ENCODE peak calls at places on chromosomes 13 and 19, in six cellular contexts. F is Peyer's patch, P is upper lobe of right lung, W is stomach, L is AG04450, X is GM12878. C is an unnamed sample.

GRCh38 chr13:27820524-27821482 is 28.5 kb downstream of the GSX1 start:
- DNase-seq in X (no peak), W (no peak), L (no peak), P (no peak), F (no peak), C (no peak)

GRCh38 chr19:6947745-6948144 is 60.4 kb downstream of the ADGRE1 start:
- DNase-seq in F (no peak), X (peak; percentile 79), W (no peak), L (no peak), P (no peak), C (no peak)

GRCh38 chr19:52190679-52191293 is 934 bp downstream of the PPP2R1A start:
- DNase-seq in P (peak; percentile 70), W (peak; percentile 29), F (peak; percentile 58), X (no peak), L (no peak), C (peak; percentile 52)

GRCh38 chr13:110382229-110382628 is 75.1 kb downstream of the COL4A2 start:
- DNase-seq in P (no peak), L (no peak), W (no peak), F (no peak), X (no peak), C (no peak)

GRCh38 chr13:111384441-111385181 is 64.2 kb downstream of the TEX29 start:
- DNase-seq in L (no peak), F (peak; percentile 37), W (peak; percentile 8), X (no peak), P (no peak), C (no peak)

GRCh38 chr19:50567882-50568281 is 353 bp downstream of the LRRC4B start:
- DNase-seq in P (no peak), F (no peak), L (no peak), X (no peak), W (no peak), C (no peak)

GRCh38 chr19:5695649-5696195 is 5.6 kb downstream of the RPL36 start:
- DNase-seq in F (no peak), L (no peak), P (no peak), X (no peak), W (no peak), C (no peak)

GRCh38 chr19:18967358-18968146 is 26.5 kb upstream of the HOMER3 start:
- DNase-seq in W (peak; percentile 34), F (peak; percentile 67), P (peak; percentile 71), L (no peak), X (no peak), C (no peak)

GRCh38 chr13:79631260-79631659 is 150.3 kb downstream of the NDFIP2 start:
- DNase-seq in X (no peak), F (no peak), L (no peak), W (no peak), P (no peak), C (no peak)

GRCh38 chr19:35153701-35154534 is 617 bp upstream of the FXYD5 start:
- DNase-seq in X (no peak), F (peak; percentile 79), P (peak; percentile 82), W (peak; percentile 58), L (no peak), C (no peak)

GRCh38 chr19:51681286-51681956 is 11.7 kb upstream of the SPACA6 start:
- DNase-seq in P (no peak), F (no peak), X (no peak), W (no peak), L (no peak), C (no peak)

GRCh38 chr13:43698743-43699142 is 88.0 kb downstream of the ENOX1 start:
- DNase-seq in P (no peak), F (no peak), W (no peak), L (peak; percentile 16), X (no peak), C (no peak)

GRCh38 chr19:30144242-30144758 is 202.3 kb downstream of the URI1 start:
- DNase-seq in L (no peak), P (no peak), W (no peak), F (no peak), X (no peak), C (no peak)

GRCh38 chr13:33228645-33229445 is 56.7 kb downstream of the STARD13 start:
- DNase-seq in L (no peak), W (no peak), P (no peak), X (no peak), F (no peak), C (no peak)

GRCh38 chr13:48492123-48493075 is 40.5 kb downstream of the RCBTB2 start:
- DNase-seq in W (peak; percentile 52), L (no peak), P (peak; percentile 75), X (peak; percentile 98), F (peak; percentile 91), C (peak; percentile 67)

GRCh38 chr13:94224670-94225069 is 254.8 kb downstream of the DCT start:
- DNase-seq in P (no peak), F (no peak), W (no peak), X (no peak), L (no peak), C (no peak)

GRCh38 chr19:31386806-31387205 is 37.6 kb upstream of the TSHZ3 start:
- DNase-seq in F (no peak), L (no peak), X (no peak), P (no peak), W (no peak), C (no peak)

GRCh38 chr13:109274188-109274821 is 512.1 kb downstream of the IRS2 start:
- DNase-seq in P (no peak), F (peak; percentile 49), X (no peak), W (no peak), L (peak; percentile 41), C (no peak)

GRCh38 chr13:110262944-110263343 is 44.0 kb downstream of the COL4A1 start:
- DNase-seq in P (no peak), X (no peak), W (no peak), F (no peak), L (no peak), C (no peak)

GRCh38 chr19:49442793-49443365 is 1.6 kb upstream of the SLC17A7 start:
- DNase-seq in P (peak; percentile 97), L (peak; percentile 44), F (peak; percentile 96), X (no peak), W (peak; percentile 90), C (no peak)

GRCh38 chr19:17772172-17772571 is 20.9 kb downstream of the FCHO1 start:
- DNase-seq in W (no peak), L (no peak), X (no peak), P (no peak), F (no peak), C (no peak)

GRCh38 chr13:113641426-113641825 is 16.6 kb downstream of the ATP4B start:
- DNase-seq in F (peak; percentile 33), P (no peak), W (peak; percentile 22), L (no peak), X (no peak), C (no peak)

GRCh38 chr19:18300930-18301717 is 19.7 kb upstream of the JUND start:
- DNase-seq in L (no peak), P (peak; percentile 86), X (no peak), F (peak; percentile 87), W (peak; percentile 86), C (no peak)

GRCh38 chr13:51469790-51470189 is 17.0 kb upstream of the INTS6 start:
- DNase-seq in W (no peak), P (no peak), X (no peak), L (no peak), F (no peak), C (no peak)

GRCh38 chr13:51793570-51794273 is 10.2 kb downstream of the DHRS12 start:
- DNase-seq in F (peak; percentile 77), L (peak; percentile 39), X (peak; percentile 70), P (no peak), W (no peak), C (no peak)

GRCh38 chr19:18418034-18418724 is 1.0 kb upstream of the SSBP4 start:
- DNase-seq in X (no peak), P (peak; percentile 83), W (no peak), L (no peak), F (peak; percentile 46), C (no peak)

GRCh38 chr13:27524981-27525975 is 74.9 kb upstream of the MTIF3 start:
- DNase-seq in L (no peak), X (no peak), F (no peak), W (no peak), P (no peak), C (no peak)

GRCh38 chr13:30240608-30241007 is 66.7 kb downstream of the KATNAL1 start:
- DNase-seq in L (no peak), P (no peak), X (no peak), F (no peak), W (no peak), C (no peak)

GRCh38 chr13:30247406-30247805 is 59.9 kb downstream of the KATNAL1 start:
- DNase-seq in F (no peak), W (no peak), L (no peak), X (no peak), P (no peak), C (no peak)

GRCh38 chr13:30241537-30241936 is 65.8 kb downstream of the KATNAL1 start:
- DNase-seq in L (no peak), W (no peak), F (no peak), X (peak; percentile 56), P (no peak), C (no peak)
- H3K4me3 ChIP-seq in L (no peak overlapping the region), W (no peak overlapping the region), F (no peak overlapping the region), X (no peak overlapping the region), P (no peak overlapping the region), C (no peak overlapping the region)

DNA sequence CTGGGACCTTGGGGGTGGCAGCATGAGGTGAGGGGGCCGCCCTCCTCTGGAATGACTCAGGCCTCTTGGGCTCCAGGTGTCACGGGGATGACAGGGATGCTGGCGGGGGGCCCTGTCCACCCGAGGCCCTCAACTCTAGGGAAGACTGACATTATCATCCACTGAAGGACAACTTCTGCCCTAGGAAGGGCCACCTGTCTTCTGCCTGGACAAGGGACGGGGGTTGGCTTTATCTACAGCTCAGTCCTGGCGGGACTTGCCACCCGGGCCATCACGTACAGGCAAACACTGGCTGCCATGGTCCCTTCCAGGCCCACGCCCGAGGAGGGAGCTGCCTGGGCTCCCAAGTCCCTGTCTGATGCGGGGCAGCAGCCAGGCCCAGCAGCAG is 130.7 kb downstream of the STK24 start:
- DNase-seq in X (no peak), W (no peak), F (no peak), L (no peak), P (peak; percentile 62), C (no peak)
- H3K27ac ChIP-seq in X (no peak overlapping the region), W (peak overlapping the region; percentile 66), F (no peak overlapping the region), L (no peak overlapping the region), P (peak overlapping the region; percentile 13), C (no peak overlapping the region)

GRCh38 chr13:62356977-62357376 is 941.3 kb upstream of the PCDH20 start:
- DNase-seq in W (no peak), F (no peak), X (no peak), P (no peak), L (peak; percentile 1), C (no peak)

GRCh38 chr13:62360609-62361008 is 945.0 kb upstream of the PCDH20 start:
- DNase-seq in W (no peak), P (no peak), F (no peak), L (no peak), X (no peak), C (no peak)

GRCh38 chr13:62358646-62358932 is 942.9 kb upstream of the PCDH20 start:
- DNase-seq in P (no peak), L (no peak), W (no peak), F (no peak), X (no peak), C (no peak)

GRCh38 chr13:62357887-62358645 is 942.4 kb upstream of the PCDH20 start:
- DNase-seq in L (peak; percentile 48), W (no peak), X (peak; percentile 12), P (no peak), F (no peak), C (no peak)
- TF ChIP-seq CTCF in L (peak; percentile 82), W (peak; percentile 20), X (peak; percentile 66), P (no peak), F (no peak), C (peak; percentile 16)

DNA sequence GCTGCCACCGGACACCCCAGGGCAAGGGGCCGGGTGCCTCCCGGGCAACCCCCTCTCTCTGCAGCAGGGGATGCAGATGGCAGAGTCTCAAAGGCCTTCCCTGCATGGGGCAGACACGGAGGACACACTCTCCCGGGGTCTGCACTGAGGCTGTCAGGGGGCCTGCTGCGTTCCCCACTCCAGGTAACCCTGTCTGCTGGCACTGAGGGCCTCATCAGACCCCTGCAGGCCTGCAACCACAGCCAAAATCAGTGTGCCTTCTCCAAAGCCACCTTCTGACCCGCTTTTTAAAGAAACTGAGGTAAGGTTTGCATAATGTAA is 93.9 kb downstream of the GNG7 start:
- DNase-seq in X (no peak), F (no peak), W (no peak), P (no peak), L (no peak), C (no peak)
- H3K4me3 ChIP-seq in X (peak overlapping the region; percentile 67), F (no peak overlapping the region), W (no peak overlapping the region), P (no peak overlapping the region), L (no peak overlapping the region), C (no peak overlapping the region)

C was measured in dorsolateral prefrontal cortex.